ENCODE peak calls at places on chromosomes 3 and 15, in nine cellular contexts. G, V, R, Q, I, W, L, Z and T are unnamed samples.

GRCh38 chr15:58015565-58015964 is 49.9 kb downstream of the ALDH1A2 start:
- DNase-seq in G (no peak), V (no peak), R (no peak), Q (no peak), I (no peak), W (no peak), L (no peak), Z (no peak), T (peak; percentile 20)

GRCh38 chr15:29278436-29279099 is 8.9 kb upstream of the NSMCE3 start:
- DNase-seq in G (no peak), V (no peak), R (no peak), Q (no peak), I (peak; percentile 72), W (no peak), L (no peak), Z (no peak), T (no peak)

GRCh38 chr15:43143203-43143941 is 10.0 kb downstream of the TMEM62 start:
- DNase-seq in G (no peak), V (no peak), R (peak; percentile 22), Q (no peak), I (no peak), W (no peak), L (no peak), Z (no peak), T (no peak)

GRCh38 chr15:31268911-31269784 is 57.5 kb upstream of the KLF13 start:
- DNase-seq in G (peak; percentile 9), V (no peak), R (no peak), Q (no peak), I (no peak), W (no peak), L (peak; percentile 66), Z (no peak), T (no peak)

GRCh38 chr15:60682115-60682514 is 203.2 kb upstream of the ICE2 start:
- DNase-seq in G (no peak), V (no peak), R (peak; percentile 42), Q (no peak), I (peak; percentile 63), W (no peak), L (no peak), Z (no peak), T (no peak)

GRCh38 chr3:34942256-34942655 is 697.1 kb upstream of the ARPP21 start:
- DNase-seq in G (no peak), V (no peak), R (no peak), Q (no peak), I (no peak), W (no peak), L (no peak), Z (no peak), T (no peak)

GRCh38 chr15:49115062-49115461 is 40.3 kb downstream of the COPS2 start:
- DNase-seq in G (no peak), V (no peak), R (no peak), Q (no peak), I (no peak), W (no peak), L (no peak), Z (no peak), T (no peak)

GRCh38 chr3:66014641-66015040 is 24.1 kb downstream of the MAGI1 start:
- DNase-seq in G (no peak), V (no peak), R (no peak), Q (no peak), I (peak; percentile 33), W (no peak), L (no peak), Z (no peak), T (no peak)

GRCh38 chr3:9250236-9250635 is 790 bp upstream of the SRGAP3 start:
- DNase-seq in G (no peak), V (no peak), R (no peak), Q (no peak), I (no peak), W (no peak), L (no peak), Z (no peak), T (no peak)

GRCh38 chr15:69193948-69194827 is 33.8 kb downstream of the GLCE start:
- DNase-seq in G (no peak), V (no peak), R (no peak), Q (no peak), I (peak; percentile 56), W (no peak), L (no peak), Z (no peak), T (peak; percentile 55)

GRCh38 chr15:48823237-48823636 is 12.4 kb upstream of the CEP152 start:
- DNase-seq in G (no peak), V (no peak), R (no peak), Q (no peak), I (peak; percentile 20), W (no peak), L (no peak), Z (no peak), T (no peak)

GRCh38 chr15:92906563-92907081 is 6.5 kb downstream of the CHD2 start:
- DNase-seq in G (no peak), V (no peak), R (peak; percentile 84), Q (no peak), I (no peak), W (peak; percentile 69), L (no peak), Z (no peak), T (peak; percentile 77)

GRCh38 chr3:129579991-129580390 is 26.5 kb downstream of the PLXND1 start:
- DNase-seq in G (no peak), V (no peak), R (no peak), Q (no peak), I (no peak), W (no peak), L (no peak), Z (no peak), T (no peak)

GRCh38 chr15:40252141-40252437 is 13.2 kb downstream of the PAK6 start:
- DNase-seq in G (no peak), V (no peak), R (no peak), Q (no peak), I (no peak), W (no peak), L (no peak), Z (peak; percentile 5), T (no peak)

GRCh38 chr15:40250771-40251454 is 12.1 kb downstream of the PAK6 start:
- DNase-seq in G (no peak), V (no peak), R (no peak), Q (no peak), I (no peak), W (no peak), L (peak; percentile 25), Z (no peak), T (no peak)

GRCh38 chr15:40251455-40252140 is 12.7 kb downstream of the PAK6 start:
- DNase-seq in G (no peak), V (no peak), R (no peak), Q (no peak), I (no peak), W (no peak), L (peak; percentile 61), Z (no peak), T (no peak)

GRCh38 chr15:40253179-40253790 is 14.4 kb downstream of the PAK6 start:
- DNase-seq in G (no peak), V (no peak), R (no peak), Q (no peak), I (no peak), W (no peak), L (no peak), Z (peak; percentile 5), T (no peak)

DNA sequence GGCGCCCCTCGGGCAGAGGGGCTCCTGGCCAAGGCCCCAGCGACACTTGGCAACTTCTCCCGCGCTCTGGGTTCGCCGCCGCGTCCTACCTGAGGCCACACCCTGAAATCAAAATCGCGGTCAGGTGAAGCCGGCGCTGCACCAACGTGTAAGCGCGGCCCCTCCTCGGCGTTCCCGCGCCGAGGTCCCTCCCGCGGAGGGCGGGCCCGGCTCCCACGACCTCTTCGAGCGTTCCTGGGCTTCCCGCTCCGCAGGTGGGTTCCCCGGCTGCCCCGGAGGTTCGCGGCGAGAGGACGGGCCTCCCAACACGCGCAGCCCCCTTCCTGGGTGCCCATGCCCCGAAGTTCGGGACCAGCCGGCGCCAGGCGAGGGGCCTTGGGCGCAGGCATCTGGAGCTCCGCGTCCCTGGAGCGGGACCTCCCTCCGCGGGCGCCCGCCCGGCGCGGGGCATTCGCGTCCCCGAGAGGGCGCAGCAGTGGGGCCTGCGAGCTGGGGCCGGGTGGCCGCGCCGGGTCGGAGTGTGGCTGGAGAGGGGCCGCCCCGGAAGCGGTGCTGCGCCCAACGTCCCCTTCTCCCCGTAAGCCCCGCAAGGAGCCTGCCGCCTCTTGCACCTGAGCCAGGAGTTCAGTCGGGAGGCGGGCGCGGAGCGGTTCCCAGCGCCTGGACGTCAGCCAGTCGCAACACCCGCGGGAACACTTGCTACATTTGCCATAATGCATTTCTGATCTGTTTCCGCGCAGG is 13.7 kb downstream of the PAK6 start:
- DNase-seq in G (peak; percentile 57), V (peak; percentile 65), R (no peak), Q (no peak), I (no peak), W (no peak), L (peak; percentile 78), Z (peak; percentile 49), T (peak; percentile 19)
- H3K4me3 ChIP-seq in G (no peak overlapping the region), V (peak overlapping the region; percentile 60), R (peak overlapping the region; percentile 42), Q (peak overlapping the region; percentile 60), I (peak overlapping the region; percentile 72), W (no peak overlapping the region), L (peak overlapping the region; percentile 48), Z (peak overlapping the region; percentile 48), T (peak overlapping the region; percentile 22)

GRCh38 chr3:56706629-56707028 is 23.6 kb upstream of the TASOR start:
- DNase-seq in G (no peak), V (no peak), R (no peak), Q (no peak), I (no peak), W (no peak), L (no peak), Z (no peak), T (no peak)
- H3K4me3 ChIP-seq in G (no peak overlapping the region), V (no peak overlapping the region), R (no peak overlapping the region), Q (no peak overlapping the region), I (no peak overlapping the region), W (no peak overlapping the region), L (no peak overlapping the region), Z (no peak overlapping the region), T (no peak overlapping the region)

DNA sequence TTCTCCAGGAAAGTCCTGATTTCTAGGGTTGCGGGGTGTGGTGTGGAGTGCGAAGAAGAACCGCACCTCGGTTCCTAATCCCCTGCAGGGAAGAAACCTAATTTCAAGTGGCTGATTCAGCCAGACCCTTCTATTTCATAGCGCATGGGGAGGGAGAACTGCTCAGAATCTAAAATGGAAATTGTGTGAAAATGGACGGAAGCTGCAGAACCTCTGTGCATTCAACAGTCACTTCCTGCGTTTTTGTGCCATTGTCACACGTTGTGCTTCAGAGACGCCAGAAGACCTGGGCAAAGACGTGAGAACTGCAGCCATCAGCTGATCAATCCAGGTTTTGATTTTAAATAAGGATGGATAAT is 1.2 kb downstream of the SIDT1 start:
- DNase-seq in G (no peak), V (no peak), R (peak; percentile 82), Q (no peak), I (no peak), W (peak; percentile 66), L (no peak), Z (no peak), T (no peak)
- H3K4me3 ChIP-seq in G (no peak overlapping the region), V (no peak overlapping the region), R (peak overlapping the region; percentile 82), Q (peak overlapping the region; percentile 74), I (peak overlapping the region; percentile 76), W (peak overlapping the region; percentile 74), L (peak overlapping the region; percentile 72), Z (peak overlapping the region; percentile 42), T (peak overlapping the region; percentile 65)

DNA sequence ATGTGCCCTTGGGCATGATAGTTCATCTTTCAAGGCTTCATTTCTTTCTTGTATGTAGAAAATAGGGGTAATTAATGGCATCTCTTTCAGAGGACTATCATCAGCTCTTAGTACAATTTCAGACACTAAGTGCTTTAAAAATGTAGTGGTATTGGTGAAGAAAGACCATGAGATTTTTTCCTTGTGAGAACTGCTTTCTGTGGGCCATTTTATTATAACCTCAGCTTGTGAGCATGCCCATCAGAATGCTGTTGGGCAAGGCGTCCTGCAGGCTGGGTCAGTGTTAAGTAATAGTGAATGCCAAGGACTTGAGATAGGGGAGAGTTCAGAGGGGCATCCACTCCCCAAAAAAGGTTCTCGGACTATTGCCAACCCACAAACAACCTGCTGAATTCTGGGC is 187.9 kb downstream of the GHSR start:
- DNase-seq in G (peak; percentile 57), V (no peak), R (no peak), Q (no peak), I (peak; percentile 50), W (no peak), L (no peak), Z (no peak), T (no peak)
- H3K4me3 ChIP-seq in G (no peak overlapping the region), V (no peak overlapping the region), R (no peak overlapping the region), Q (no peak overlapping the region), I (no peak overlapping the region), W (no peak overlapping the region), L (no peak overlapping the region), Z (no peak overlapping the region), T (no peak overlapping the region)